ENCODE peak calls at places on chromosomes 5 and 9, in five cellular contexts. One of them, this sample, is unnamed. For H3K4me1, the result is how much of the 10 kb centered on the place peaks cover.

GRCh38 chr5:3428355-3428754 is 167.3 kb upstream of the IRX1 start:
- DNase-seq in spleen: no peak
- DNase-seq in SJSA1: no peak
- DNase-seq in colonic mucosa: no peak
- DNase-seq in GM23248: no peak
- DNase-seq in this sample: no peak

GRCh38 chr5:54385994-54386393 is 69.5 kb upstream of the HSPB3 start:
- DNase-seq in spleen: no peak
- DNase-seq in SJSA1: no peak
- DNase-seq in colonic mucosa: no peak
- DNase-seq in GM23248: no peak
- DNase-seq in this sample: no peak

GRCh38 chr5:157076558-157076957 is 17.6 kb upstream of the HAVCR1 start:
- DNase-seq in spleen: no peak
- DNase-seq in SJSA1: no peak
- DNase-seq in colonic mucosa: no peak
- DNase-seq in GM23248: peak
- DNase-seq in this sample: no peak

GRCh38 chr9:116942593-116943061 is 255.5 kb downstream of the TRIM32 start:
- DNase-seq in spleen: no peak
- DNase-seq in SJSA1: no peak
- DNase-seq in colonic mucosa: no peak
- DNase-seq in GM23248: no peak
- DNase-seq in this sample: no peak

GRCh38 chr5:121873409-121873808 is 21.7 kb downstream of the FTMT start:
- DNase-seq in spleen: no peak
- DNase-seq in SJSA1: no peak
- DNase-seq in colonic mucosa: no peak
- DNase-seq in GM23248: no peak
- DNase-seq in this sample: no peak

GRCh38 chr5:166123698-166124097 is 2167.7 kb upstream of the WWC1 start:
- DNase-seq in spleen: no peak
- DNase-seq in SJSA1: no peak
- DNase-seq in colonic mucosa: no peak
- DNase-seq in GM23248: no peak
- DNase-seq in this sample: no peak

GRCh38 chr9:6938447-6938846 is 180.7 kb downstream of the KDM4C start:
- DNase-seq in spleen: no peak
- DNase-seq in SJSA1: peak
- DNase-seq in colonic mucosa: no peak
- DNase-seq in GM23248: peak
- DNase-seq in this sample: no peak

GRCh38 chr9:106596984-106597383 is 266.0 kb upstream of the ZNF462 start:
- DNase-seq in spleen: no peak
- DNase-seq in SJSA1: no peak
- DNase-seq in colonic mucosa: no peak
- DNase-seq in GM23248: no peak
- DNase-seq in this sample: no peak

GRCh38 chr5:6456766-6457370 is 8.2 kb downstream of the UBE2QL1 start:
- DNase-seq in spleen: no peak
- DNase-seq in SJSA1: peak
- DNase-seq in colonic mucosa: no peak
- DNase-seq in GM23248: no peak
- DNase-seq in this sample: no peak

GRCh38 chr5:126124706-126125345 is 298.4 kb upstream of the GRAMD2B start:
- DNase-seq in spleen: no peak
- DNase-seq in SJSA1: no peak
- DNase-seq in colonic mucosa: no peak
- DNase-seq in GM23248: peak
- DNase-seq in this sample: no peak

GRCh38 chr5:56666901-56667300 is 148.4 kb upstream of the MAP3K1 start:
- DNase-seq in spleen: no peak
- DNase-seq in SJSA1: no peak
- DNase-seq in colonic mucosa: no peak
- DNase-seq in GM23248: no peak
- DNase-seq in this sample: peak

GRCh38 chr9:114282926-114283325 is 40.0 kb upstream of the ORM1 start:
- DNase-seq in spleen: peak
- DNase-seq in SJSA1: peak
- DNase-seq in colonic mucosa: no peak
- DNase-seq in GM23248: peak
- DNase-seq in this sample: peak

GRCh38 chr5:79795764-79796398 is 106.2 kb downstream of the CMYA5 start:
- DNase-seq in spleen: no peak
- DNase-seq in SJSA1: peak
- DNase-seq in colonic mucosa: no peak
- DNase-seq in GM23248: peak
- DNase-seq in this sample: peak

GRCh38 chr9:4497855-4498254 is 7.6 kb downstream of the SLC1A1 start:
- DNase-seq in spleen: no peak
- DNase-seq in SJSA1: no peak
- DNase-seq in colonic mucosa: no peak
- DNase-seq in GM23248: peak
- DNase-seq in this sample: no peak

GRCh38 chr5:57676228-57677098 is 193.9 kb upstream of the ACTBL2 start:
- DNase-seq in spleen: no peak
- DNase-seq in SJSA1: no peak
- DNase-seq in colonic mucosa: no peak
- DNase-seq in GM23248: no peak
- DNase-seq in this sample: no peak

GRCh38 chr9:123834218-123834906 is 95.6 kb downstream of the DENND1A start:
- DNase-seq in spleen: no peak
- DNase-seq in SJSA1: no peak
- DNase-seq in colonic mucosa: no peak
- DNase-seq in GM23248: peak
- DNase-seq in this sample: no peak

GRCh38 chr9:71303351-71303750 is 181.9 kb upstream of the TRPM3 start:
- DNase-seq in spleen: no peak
- DNase-seq in SJSA1: no peak
- DNase-seq in colonic mucosa: no peak
- DNase-seq in GM23248: peak
- DNase-seq in this sample: no peak

GRCh38 chr5:14675865-14676300 is 11.4 kb downstream of the OTULIN start:
- DNase-seq in spleen: no peak
- DNase-seq in SJSA1: no peak
- DNase-seq in colonic mucosa: no peak
- DNase-seq in GM23248: no peak
- DNase-seq in this sample: no peak

GRCh38 chr5:14672508-14673394 is 8.2 kb downstream of the OTULIN start:
- DNase-seq in spleen: no peak
- DNase-seq in SJSA1: no peak
- DNase-seq in colonic mucosa: no peak
- DNase-seq in GM23248: peak
- DNase-seq in this sample: no peak

GRCh38 chr5:14673443-14673842 is 8.9 kb downstream of the OTULIN start:
- DNase-seq in spleen: no peak
- DNase-seq in SJSA1: no peak
- DNase-seq in colonic mucosa: no peak
- DNase-seq in GM23248: no peak
- DNase-seq in this sample: no peak

GRCh38 chr5:14676320-14676719 is 11.8 kb downstream of the OTULIN start:
- DNase-seq in spleen: no peak
- DNase-seq in SJSA1: no peak
- DNase-seq in colonic mucosa: no peak
- DNase-seq in GM23248: peak
- DNase-seq in this sample: peak

GRCh38 chr5:14675309-14675708 is 10.8 kb downstream of the OTULIN start:
- DNase-seq in spleen: no peak
- DNase-seq in SJSA1: no peak
- DNase-seq in colonic mucosa: no peak
- DNase-seq in GM23248: no peak
- DNase-seq in this sample: no peak
- H3K4me1 ChIP-seq in spleen: under half
- H3K4me1 ChIP-seq in SJSA1: under half
- H3K4me1 ChIP-seq in colonic mucosa: under half
- H3K4me1 ChIP-seq in GM23248: under half
- H3K4me1 ChIP-seq in this sample: under half

DNA sequence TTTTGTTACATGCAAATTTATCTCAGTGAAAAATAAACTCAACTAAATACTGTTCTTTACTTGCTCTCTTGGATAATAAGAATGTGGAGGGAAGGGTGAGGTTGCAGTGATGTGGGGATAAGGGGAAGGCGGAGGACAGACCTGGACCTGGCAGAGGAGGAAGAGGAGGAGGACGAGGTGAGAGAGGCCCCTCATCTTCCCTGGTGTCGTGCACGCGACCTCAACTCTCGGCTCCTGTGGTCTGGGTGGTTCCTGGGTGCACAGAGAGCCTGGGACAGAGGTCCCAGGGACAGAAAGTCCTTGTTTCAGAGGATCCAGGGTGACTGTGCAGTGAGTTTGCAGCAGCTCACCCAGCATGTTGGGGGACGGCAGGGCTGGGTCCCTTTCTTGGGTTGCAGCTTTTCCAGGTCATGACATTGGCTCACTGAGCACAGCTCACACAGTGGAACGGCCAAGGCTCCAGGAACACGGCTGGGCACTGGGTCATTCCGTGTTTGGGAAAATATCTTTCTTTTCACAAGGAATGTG is 37.7 kb upstream of the LPCAT1 start:
- DNase-seq in spleen: no peak
- DNase-seq in SJSA1: no peak
- DNase-seq in colonic mucosa: no peak
- DNase-seq in GM23248: no peak
- DNase-seq in this sample: no peak
- H3K4me3 ChIP-seq in spleen: no peak
- H3K4me3 ChIP-seq in SJSA1: no peak
- H3K4me3 ChIP-seq in colonic mucosa: no peak
- H3K4me3 ChIP-seq in GM23248: no peak
- H3K4me3 ChIP-seq in this sample: no peak

DNA sequence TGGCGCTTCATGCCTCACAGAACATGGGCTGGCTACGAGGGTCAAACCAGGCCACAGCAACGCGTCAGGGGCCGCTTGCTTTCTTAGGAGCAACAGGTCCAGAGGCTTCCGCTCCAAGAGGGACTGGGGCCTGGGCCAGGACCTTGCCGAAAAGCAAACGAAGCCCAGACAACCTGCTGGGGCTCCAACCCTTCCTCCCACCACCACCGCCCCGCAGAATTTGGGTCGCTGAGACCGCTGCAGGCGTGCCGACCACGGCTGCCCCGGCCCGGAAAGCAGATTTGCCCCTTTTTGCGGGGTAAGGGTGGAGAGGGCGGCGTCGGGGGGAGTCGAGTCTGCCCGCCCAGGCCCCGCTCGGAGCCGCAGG is 9.9 kb upstream of the GRIN1 start:
- DNase-seq in spleen: no peak
- DNase-seq in SJSA1: no peak
- DNase-seq in colonic mucosa: peak
- DNase-seq in GM23248: peak
- DNase-seq in this sample: peak
- H3K27ac ChIP-seq in spleen: peak
- H3K27ac ChIP-seq in SJSA1: no peak
- H3K27ac ChIP-seq in colonic mucosa: peak
- H3K27ac ChIP-seq in GM23248: peak
- H3K27ac ChIP-seq in this sample: peak

GRCh38 chr5:119355636-119356383 is at the start of gene TNFAIP8:
- DNase-seq in spleen: peak
- DNase-seq in SJSA1: peak
- DNase-seq in colonic mucosa: peak
- DNase-seq in GM23248: peak
- DNase-seq in this sample: peak

GRCh38 chr5:119356384-119357188 is 767 bp downstream of the TNFAIP8 start:
- DNase-seq in spleen: no peak
- DNase-seq in SJSA1: no peak
- DNase-seq in colonic mucosa: no peak
- DNase-seq in GM23248: peak
- DNase-seq in this sample: no peak

GRCh38 chr5:119354522-119355243 is 1.1 kb upstream of the TNFAIP8 start:
- DNase-seq in spleen: no peak
- DNase-seq in SJSA1: no peak
- DNase-seq in colonic mucosa: no peak
- DNase-seq in GM23248: no peak
- DNase-seq in this sample: no peak

GRCh38 chr5:119353686-119354366 is 2.0 kb upstream of the TNFAIP8 start:
- DNase-seq in spleen: no peak
- DNase-seq in SJSA1: no peak
- DNase-seq in colonic mucosa: no peak
- DNase-seq in GM23248: no peak
- DNase-seq in this sample: no peak

DNA sequence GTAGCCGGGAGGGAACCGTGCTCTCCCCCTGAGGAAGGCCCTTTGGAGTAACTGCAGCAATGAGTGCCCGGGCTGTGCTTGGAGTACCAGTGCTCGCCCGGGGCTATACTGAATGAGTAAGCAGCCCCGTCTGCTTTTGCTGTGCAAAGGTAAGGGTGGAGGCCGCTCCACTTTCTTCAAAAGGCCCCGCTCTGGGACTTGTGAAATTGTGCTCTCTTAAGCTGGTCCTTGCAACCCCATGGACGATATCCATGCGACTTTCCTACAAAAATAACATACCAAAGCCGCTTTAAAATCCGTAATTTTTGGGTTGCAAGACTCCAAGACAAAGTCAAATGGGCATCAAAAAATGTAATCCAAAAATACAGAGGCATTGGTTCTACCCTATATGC is 579 bp upstream of the TNFAIP8 start:
- DNase-seq in spleen: peak
- DNase-seq in SJSA1: no peak
- DNase-seq in colonic mucosa: no peak
- DNase-seq in GM23248: no peak
- DNase-seq in this sample: no peak
- H3K4me1 ChIP-seq in spleen: under half
- H3K4me1 ChIP-seq in SJSA1: under half
- H3K4me1 ChIP-seq in colonic mucosa: under half
- H3K4me1 ChIP-seq in GM23248: under half
- H3K4me1 ChIP-seq in this sample: under half

GRCh38 chr5:150638053-150638444 is 2.4 kb upstream of the SYNPO start:
- DNase-seq in spleen: no peak
- DNase-seq in SJSA1: no peak
- DNase-seq in colonic mucosa: no peak
- DNase-seq in GM23248: no peak
- DNase-seq in this sample: no peak

GRCh38 chr5:150639317-150639738 is 1.1 kb upstream of the SYNPO start:
- DNase-seq in spleen: no peak
- DNase-seq in SJSA1: no peak
- DNase-seq in colonic mucosa: no peak
- DNase-seq in GM23248: no peak
- DNase-seq in this sample: no peak

GRCh38 chr5:150638488-150639316 is 1.8 kb upstream of the SYNPO start:
- DNase-seq in spleen: no peak
- DNase-seq in SJSA1: no peak
- DNase-seq in colonic mucosa: no peak
- DNase-seq in GM23248: no peak
- DNase-seq in this sample: no peak

GRCh38 chr5:150636391-150637244 is 3.8 kb upstream of the SYNPO start:
- DNase-seq in spleen: no peak
- DNase-seq in SJSA1: peak
- DNase-seq in colonic mucosa: peak
- DNase-seq in GM23248: peak
- DNase-seq in this sample: peak

GRCh38 chr5:150637245-150638052 is 3.0 kb upstream of the SYNPO start:
- DNase-seq in spleen: no peak
- DNase-seq in SJSA1: peak
- DNase-seq in colonic mucosa: no peak
- DNase-seq in GM23248: peak
- DNase-seq in this sample: no peak
- H3K4me3 ChIP-seq in spleen: no peak
- H3K4me3 ChIP-seq in SJSA1: no peak
- H3K4me3 ChIP-seq in colonic mucosa: no peak
- H3K4me3 ChIP-seq in GM23248: peak
- H3K4me3 ChIP-seq in this sample: no peak